ENCODE peak calls at places on chromosomes 11 and 22, in five cellular contexts. B is trophoblast cell, F is neuronal stem cell, Y is mesenchymal stem cell, P is H1. J is an unnamed sample.
A peak's percentile ranks its signal among the peaks of the same experiment; 100 is the strongest.

GRCh38 chr11:76888989-76889388 is 28.3 kb downstream of the ACER3 start:
- DNase-seq in F (no peak), Y (no peak), B (peak; percentile 46), P (no peak), J (no peak)

GRCh38 chr11:126978155-126978554 is 22.4 kb downstream of the KIRREL3 start:
- DNase-seq in Y (no peak), F (no peak), P (no peak), B (peak; percentile 17), J (peak; percentile 62)

GRCh38 chr11:12518606-12519385 is 141.4 kb downstream of the PARVA start:
- DNase-seq in P (no peak), Y (no peak), B (no peak), F (no peak), J (no peak)

GRCh38 chr22:17896552-17896951 is 122.3 kb upstream of the BID start:
- DNase-seq in Y (no peak), F (no peak), B (peak; percentile 32), P (peak; percentile 69), J (peak; percentile 79)

GRCh38 chr22:17814830-17815229 is 40.6 kb upstream of the BID start:
- DNase-seq in B (no peak), Y (no peak), F (no peak), P (no peak), J (no peak)

GRCh38 chr11:61173456-61173855 is 12.2 kb upstream of the VPS37C start:
- DNase-seq in P (no peak), F (no peak), B (peak; percentile 78), Y (no peak), J (no peak)

GRCh38 chr11:34053161-34053686 is 1.7 kb downstream of the CAPRIN1 start:
- DNase-seq in F (peak; percentile 54), P (peak; percentile 67), Y (peak; percentile 87), B (peak; percentile 43), J (peak; percentile 55)

GRCh38 chr11:26974068-26974790 is 19.7 kb upstream of the FIBIN start:
- DNase-seq in B (no peak), Y (peak; percentile 47), F (no peak), P (no peak), J (no peak)

GRCh38 chr22:25965331-25965730 is 203.9 kb upstream of the SEZ6L start:
- DNase-seq in P (no peak), F (no peak), Y (no peak), B (no peak), J (no peak)

GRCh38 chr22:46030241-46030880 is 53.4 kb upstream of the WNT7B start:
- DNase-seq in B (no peak), Y (no peak), P (no peak), F (no peak), J (no peak)

GRCh38 chr11:130817608-130817944 is 98.7 kb downstream of the SNX19 start:
- DNase-seq in B (peak; percentile 78), Y (peak; percentile 48), F (no peak), P (no peak), J (no peak)

GRCh38 chr11:68773521-68774187 is 22.3 kb upstream of the TESMIN start:
- DNase-seq in B (peak; percentile 63), Y (no peak), P (no peak), F (no peak), J (no peak)

GRCh38 chr11:59243633-59244032 is 30.9 kb upstream of the MPEG1 start:
- DNase-seq in Y (no peak), B (no peak), F (no peak), P (no peak), J (no peak)

DNA sequence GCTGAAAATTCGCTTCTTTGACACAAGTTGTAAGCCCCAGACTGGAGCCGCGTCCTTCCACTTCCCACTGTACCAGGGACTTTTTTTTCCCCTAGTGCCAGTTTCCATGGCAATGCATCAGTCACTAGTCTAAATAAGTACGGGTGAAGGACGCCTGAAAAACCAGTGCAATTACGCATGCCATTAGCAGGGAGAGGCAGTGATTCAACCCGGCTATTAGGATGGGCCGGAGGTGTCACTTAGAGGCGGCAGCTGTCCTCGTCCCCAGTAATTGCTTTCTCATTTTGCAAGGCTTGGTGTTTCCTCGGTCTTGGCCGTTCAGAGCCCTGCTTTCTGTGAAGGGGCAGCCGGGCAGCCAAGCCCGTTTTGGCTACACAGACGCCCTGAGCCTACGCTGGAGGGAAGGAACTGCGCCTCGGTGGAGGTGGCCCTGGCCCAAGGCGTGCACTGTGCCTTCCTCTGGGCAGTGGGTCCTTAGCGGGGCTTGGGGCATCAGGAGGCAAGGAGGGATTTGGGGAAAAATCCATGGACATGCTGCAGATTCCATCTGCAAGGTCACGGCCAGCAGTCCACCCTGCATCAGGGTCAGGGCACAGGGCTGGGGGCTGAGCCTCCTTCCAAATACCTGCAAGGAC is 319.7 kb downstream of the CTTN start:
- DNase-seq in F (no peak), P (no peak), B (peak; percentile 8), Y (peak; percentile 41), J (no peak)
- H2BK12ac ChIP-seq in F (no peak overlapping the region), P (no peak overlapping the region), B (no peak overlapping the region), Y (no peak overlapping the region), J (no peak overlapping the region)

GRCh38 chr11:93741882-93742226 is 382 bp downstream of the C11orf54 start:
- DNase-seq in P (no peak), B (peak; percentile 89), F (no peak), Y (peak; percentile 82), J (no peak)
- H3K4me1 ChIP-seq in P (peaks cover 6% of the 10 kb centered on the region), B (peaks cover 3% of the 10 kb centered on the region), F (peaks cover 3% of the 10 kb centered on the region), Y (peaks cover 10% of the 10 kb centered on the region), J (no peaks in the 10 kb centered on the region)

GRCh38 chr22:42910221-42910942 is 53.3 kb upstream of the ARFGAP3 start:
- DNase-seq in P (no peak), Y (no peak), B (no peak), F (no peak), J (no peak)
- H3K79me1 ChIP-seq in P (peaks cover 21% of the 10 kb centered on the region), Y (peaks cover 56% of the 10 kb centered on the region), B (no peaks in the 10 kb centered on the region), F (peaks cover 4% of the 10 kb centered on the region), J (no peaks in the 10 kb centered on the region)

GRCh38 chr11:10823152-10823579 is 14.4 kb upstream of the EIF4G2 start:
- DNase-seq in B (peak; percentile 37), F (no peak), P (no peak), Y (no peak), J (no peak)
- H2BK12ac ChIP-seq in B (peak overlapping the region; percentile 41), F (no peak overlapping the region), P (no peak overlapping the region), Y (no peak overlapping the region), J (no peak overlapping the region)

GRCh38 chr22:27961182-27961581 is 42.1 kb upstream of the PITPNB start:
- DNase-seq in F (no peak), Y (no peak), P (no peak), B (no peak), J (no peak)

GRCh38 chr22:27966168-27967064 is 47.4 kb upstream of the PITPNB start:
- DNase-seq in P (no peak), B (no peak), Y (no peak), F (no peak), J (no peak)

GRCh38 chr22:27961680-27962079 is 42.6 kb upstream of the PITPNB start:
- DNase-seq in B (no peak), P (no peak), F (no peak), Y (no peak), J (no peak)

GRCh38 chr22:27962268-27963191 is 43.5 kb upstream of the PITPNB start:
- DNase-seq in F (no peak), B (peak; percentile 97), Y (peak; percentile 31), P (no peak), J (no peak)

GRCh38 chr22:27965547-27965946 is 46.5 kb upstream of the PITPNB start:
- DNase-seq in F (no peak), Y (no peak), B (peak; percentile 54), P (no peak), J (no peak)
- H3K4me1 ChIP-seq in F (no peaks in the 10 kb centered on the region), Y (peaks cover 5% of the 10 kb centered on the region), B (peaks cover 3% of the 10 kb centered on the region), P (peaks cover 2% of the 10 kb centered on the region), J (no peaks in the 10 kb centered on the region)

GRCh38 chr11:122700676-122701075 is 45.2 kb downstream of the UBASH3B start:
- DNase-seq in P (no peak), F (no peak), B (no peak), Y (no peak), J (no peak)
- H3K79me1 ChIP-seq in P (no peaks in the 10 kb centered on the region), F (no peaks in the 10 kb centered on the region), B (peaks cover 6% of the 10 kb centered on the region), Y (peaks cover 4% of the 10 kb centered on the region), J (no peaks in the 10 kb centered on the region)

GRCh38 chr11:115544422-115544821 is 40.2 kb upstream of the CADM1 start:
- DNase-seq in Y (no peak), F (no peak), B (no peak), P (no peak), J (no peak)
- H2BK12ac ChIP-seq in Y (no peak overlapping the region), F (no peak overlapping the region), B (no peak overlapping the region), P (no peak overlapping the region), J (no peak overlapping the region)

GRCh38 chr11:111776398-111777093 is 10.4 kb upstream of the PPP2R1B start:
- DNase-seq in B (no peak), P (no peak), F (no peak), Y (no peak), J (no peak)
- H3K4me1 ChIP-seq in B (no peaks in the 10 kb centered on the region), P (peaks cover under 1% of the 10 kb centered on the region), F (no peaks in the 10 kb centered on the region), Y (peaks cover 5% of the 10 kb centered on the region), J (no peaks in the 10 kb centered on the region)

GRCh38 chr22:40237241-40237640 is 59.5 kb downstream of the TNRC6B start:
- DNase-seq in P (no peak), F (no peak), Y (no peak), B (no peak), J (peak; percentile 17)
- H3K79me1 ChIP-seq in P (peaks cover 24% of the 10 kb centered on the region), F (peaks cover 9% of the 10 kb centered on the region), Y (peaks cover 33% of the 10 kb centered on the region), B (no peaks in the 10 kb centered on the region), J (peaks cover 16% of the 10 kb centered on the region)

J was measured in H9.